ENCODE peak calls at places on chromosomes 12 and 14, in six cellular contexts. E, P, F, Q, U and M are unnamed samples.

GRCh38 chr12:47797432-47797831 is 22.3 kb downstream of the HDAC7 start:
- DNase-seq in E (no peak), U (no peak), P (no peak), F (no peak), Q (no peak), M (no peak)

GRCh38 chr12:30329281-30329680 is 366.4 kb downstream of the IPO8 start:
- DNase-seq in U (no peak), F (no peak), P (peak; percentile 4), E (no peak), Q (no peak), M (no peak)

GRCh38 chr12:31872831-31873604 is 86.2 kb upstream of the RESF1 start:
- DNase-seq in E (no peak), F (peak; percentile 75), Q (no peak), P (no peak), U (no peak), M (no peak)

GRCh38 chr14:29078810-29079522 is 312.4 kb downstream of the FOXG1 start:
- DNase-seq in F (no peak), P (no peak), E (no peak), U (no peak), Q (no peak), M (no peak)

GRCh38 chr12:122420471-122421262 is 1.8 kb downstream of the CLIP1 start:
- DNase-seq in E (no peak), P (no peak), Q (no peak), U (no peak), F (no peak), M (no peak)

GRCh38 chr12:116818341-116818856 is 62.8 kb downstream of the HRK start:
- DNase-seq in P (no peak), U (no peak), F (no peak), E (no peak), Q (no peak), M (no peak)

GRCh38 chr12:57135939-57136338 is 7.7 kb downstream of the LRP1 start:
- DNase-seq in F (no peak), E (no peak), P (no peak), Q (peak; percentile 22), U (no peak), M (no peak)

GRCh38 chr12:113322353-113322752 is 12.6 kb downstream of the SLC8B1 start:
- DNase-seq in P (peak; percentile 93), F (no peak), E (no peak), U (no peak), Q (no peak), M (no peak)

DNA sequence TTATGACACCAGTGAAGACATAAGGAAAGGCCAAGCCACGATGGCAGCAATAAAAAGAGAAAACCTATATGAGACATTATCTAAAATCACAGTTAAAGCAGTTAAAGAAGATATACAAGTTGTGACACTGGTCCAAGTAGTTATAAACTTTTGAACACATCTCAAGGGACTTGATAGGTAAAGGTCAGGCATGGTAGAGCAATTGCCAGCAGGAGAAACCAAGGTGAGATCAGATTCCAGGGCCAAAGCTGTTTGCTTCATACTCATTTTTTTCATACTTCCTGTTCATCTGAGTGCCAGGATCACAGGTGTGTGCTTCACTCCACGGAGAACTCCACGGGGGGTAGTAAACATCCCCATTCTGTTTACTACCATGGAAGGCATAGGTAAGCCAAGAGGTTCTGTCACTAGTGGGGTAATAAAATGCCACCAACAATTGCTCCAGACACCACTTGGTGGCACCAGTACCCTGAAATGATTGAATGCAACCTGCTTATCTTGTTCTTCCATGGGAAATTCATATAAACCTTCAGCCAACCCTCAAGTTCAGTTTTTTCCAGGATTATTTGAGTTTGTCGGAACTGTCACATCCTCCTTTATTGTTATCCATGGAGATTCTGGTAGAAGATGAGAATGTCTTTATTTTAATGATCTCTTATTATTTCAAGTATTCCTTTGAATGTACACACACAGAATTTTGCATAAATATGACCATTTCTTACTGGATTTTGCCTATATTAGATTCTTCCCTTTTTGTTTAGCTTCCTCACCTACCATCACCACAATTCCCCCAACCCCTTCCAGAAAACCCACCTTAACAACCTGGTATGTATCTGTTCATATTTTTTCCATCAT is 59.2 kb upstream of the TSPAN8 start:
- DNase-seq in F (peak; percentile 61), Q (peak; percentile 9), E (no peak), P (peak; percentile 39), U (peak; percentile 55), M (peak; percentile 38)
- TF ChIP-seq CTCF in F (peak; percentile 67), Q (peak; percentile 68), E (peak; percentile 71), P (peak; percentile 63), U (peak; percentile 59), M (peak; percentile 29)

DNA sequence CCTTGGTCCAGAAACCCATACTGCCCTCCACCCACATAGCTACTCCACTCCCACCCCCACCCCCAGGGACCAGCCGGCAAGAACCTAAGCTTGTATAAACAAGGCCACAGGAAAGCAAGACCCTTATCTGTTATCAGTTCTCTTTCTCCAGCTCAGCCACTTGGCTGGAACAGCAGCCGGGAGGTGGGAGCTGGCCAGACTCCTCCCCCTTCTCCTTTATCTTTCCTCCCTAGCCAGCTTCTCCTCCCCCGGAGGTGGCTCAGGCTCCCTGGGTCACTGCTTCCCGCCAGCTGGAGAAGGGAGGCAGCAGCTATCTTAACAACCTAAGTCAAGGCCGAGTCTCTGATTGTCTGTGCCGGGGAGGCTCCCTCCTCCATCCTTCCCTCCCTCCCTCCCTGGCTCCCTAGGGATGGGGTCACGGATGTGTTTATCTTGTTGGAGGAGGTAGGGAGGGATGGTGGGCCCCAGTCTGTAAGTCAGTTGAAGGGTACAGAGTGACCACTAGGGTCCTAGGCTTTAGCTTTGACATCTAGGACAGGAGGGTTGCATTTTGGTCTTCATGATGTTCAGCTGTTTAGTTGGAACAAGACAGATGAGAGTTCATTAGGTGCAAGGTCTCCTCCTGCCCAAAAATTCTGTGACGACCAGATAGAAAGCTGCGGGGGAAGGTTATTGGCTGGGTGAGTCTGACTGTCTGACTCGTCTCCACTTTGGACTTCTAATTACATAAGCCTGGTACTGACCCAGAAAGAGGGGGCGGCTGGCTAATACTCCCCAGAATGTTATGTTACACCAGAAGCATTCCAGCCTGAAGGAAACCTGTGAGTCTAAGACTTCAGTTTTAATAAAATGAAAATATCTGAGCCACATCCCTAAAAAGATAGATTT is 29.7 kb downstream of the ZFP36L1 start:
- DNase-seq in Q (no peak), F (peak; percentile 77), P (no peak), E (no peak), U (no peak), M (peak; percentile 51)
- TF ChIP-seq CTCF in Q (no peak), F (peak; percentile 5), P (no peak), E (no peak), U (no peak), M (no peak)

GRCh38 chr12:7303230-7303629 is 642 bp upstream of the ACSM4 start:
- DNase-seq in F (no peak), E (no peak), P (no peak), Q (no peak), U (no peak), M (no peak)
- TF ChIP-seq CTCF in F (no peak), E (no peak), P (no peak), Q (no peak), U (no peak), M (no peak)

DNA sequence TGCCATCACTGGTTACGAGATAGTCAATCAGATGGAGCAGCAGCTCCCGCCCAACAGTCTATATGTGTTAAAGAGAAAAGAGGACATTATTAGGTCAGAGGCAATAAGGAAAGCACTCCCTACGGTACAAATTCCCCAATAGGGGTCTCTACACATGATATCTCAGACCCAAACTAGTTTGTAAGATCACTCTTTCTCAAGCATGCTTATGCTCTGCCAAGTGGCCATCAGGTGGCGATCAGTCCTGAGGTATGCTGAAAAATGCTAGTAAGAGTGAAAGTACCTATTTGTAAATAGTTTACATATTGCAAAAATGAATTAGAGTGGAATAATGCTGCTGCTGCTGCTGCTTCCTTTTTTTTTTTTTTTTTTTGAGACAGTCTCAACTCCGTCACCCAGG is 61.1 kb downstream of the CPM start:
- DNase-seq in P (no peak), E (peak; percentile 17), Q (no peak), F (peak; percentile 17), U (peak; percentile 19), M (peak; percentile 12)
- TF ChIP-seq CTCF in P (peak; percentile 57), E (peak; percentile 44), Q (peak; percentile 45), F (no peak), U (peak; percentile 58), M (no peak)

DNA sequence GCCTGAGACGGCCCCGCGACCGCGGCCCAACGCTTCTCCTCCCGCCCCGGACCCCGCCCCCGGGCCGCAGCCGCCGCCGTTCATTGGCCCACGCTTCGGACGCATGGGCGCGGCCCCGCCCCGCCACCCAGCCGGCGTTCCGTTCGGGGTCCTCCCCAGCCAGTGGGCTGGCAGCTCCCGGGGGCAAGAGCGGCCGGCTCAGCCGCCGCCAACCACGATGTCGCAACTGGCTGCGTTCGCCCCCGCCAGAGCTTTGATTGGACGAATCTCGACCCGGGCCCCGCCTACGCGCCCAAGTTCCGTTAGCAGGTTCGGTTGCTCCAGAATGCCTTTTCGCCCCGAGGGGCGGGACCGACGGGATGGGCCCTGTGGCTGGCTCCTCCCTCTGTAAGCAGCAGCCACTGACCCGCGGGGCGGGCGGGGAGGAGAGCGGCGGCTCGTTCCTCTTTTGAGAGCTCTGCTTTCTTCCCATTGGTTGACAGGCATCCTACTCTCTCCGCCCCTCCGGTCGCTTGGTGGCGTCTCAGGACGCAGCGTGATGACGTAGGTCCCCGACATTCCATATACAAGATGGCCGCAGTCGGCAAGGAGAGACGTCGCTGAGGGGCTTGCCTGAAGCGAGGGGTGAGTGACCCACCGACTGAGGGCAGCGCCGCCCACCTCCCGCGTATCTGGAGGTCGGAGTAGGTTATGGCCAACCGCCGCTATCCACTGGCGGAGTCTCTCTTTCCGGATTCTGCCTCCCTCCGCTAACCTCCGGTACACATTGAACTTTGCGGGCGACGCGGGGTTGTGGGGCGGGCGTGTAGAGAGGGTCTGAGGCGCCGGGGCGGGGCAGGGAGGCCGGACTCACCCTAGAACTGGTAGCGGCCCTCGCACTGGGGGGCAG is at the start of the genes CCNK and SETD3:
- DNase-seq in Q (peak; percentile 99), P (peak; percentile 100), E (peak; percentile 100), F (peak; percentile 100), U (peak; percentile 99), M (peak; percentile 99)
- TF ChIP-seq CTCF in Q (no peak), P (no peak), E (no peak), F (no peak), U (no peak), M (no peak)

GRCh38 chr12:111270128-111270651 is 98.7 kb downstream of the PHETA1 start:
- DNase-seq in E (no peak), Q (no peak), U (no peak), P (no peak), F (no peak), M (no peak)
- TF ChIP-seq CTCF in E (no peak), Q (no peak), U (no peak), P (no peak), F (no peak), M (no peak)

DNA sequence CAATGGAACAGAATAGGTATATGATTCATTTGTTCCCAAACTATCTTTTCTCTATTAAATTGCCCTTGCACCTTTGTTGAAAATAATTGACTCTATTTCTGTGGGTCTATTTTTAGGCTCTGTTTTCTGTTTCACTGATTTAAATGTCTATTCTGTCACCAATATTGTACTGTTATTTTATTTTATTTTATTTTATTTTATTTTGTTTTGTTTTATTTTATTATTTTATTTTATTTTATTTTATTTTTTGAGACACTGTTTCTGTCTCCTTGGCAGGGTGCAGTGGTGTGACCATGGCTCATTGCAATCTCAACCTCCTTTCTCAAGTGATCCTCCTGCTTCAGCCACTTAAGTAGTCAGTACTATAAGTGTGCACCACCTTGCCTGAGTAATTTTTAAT is 34.9 kb downstream of the OR4N2 start:
- DNase-seq in F (no peak), Q (no peak), U (no peak), E (no peak), P (no peak), M (no peak)
- TF ChIP-seq CTCF in F (no peak), Q (no peak), U (no peak), E (no peak), P (no peak), M (no peak)